ENCODE peak calls at places on chromosome 4, in seven cellular contexts. W is stimulated activated CD4-positive, alpha-beta T cell treated with anti-CD3 and anti-CD28 coated beads, Interleukin-12 subunit alpha, Interleukin-12 subunit beta, amount 100 ng/mL, for 4 hours; N is T-helper 2 cell; I is GM12878; S is RPMI7951; Z is ovary; L is retina. B is an unnamed sample.

GRCh38 chr4:113761682-113762060 is at the start of gene CAMK2D:
- DNase-seq in W (peak; percentile 82), N (peak; percentile 50), I (peak; percentile 81), S (peak; percentile 82), Z (peak; percentile 90), L (peak; percentile 92), B (peak; percentile 74)

GRCh38 chr4:118948545-118949144 is 60.0 kb downstream of the SYNPO2 start:
- DNase-seq in W (no peak), N (no peak), I (no peak), S (no peak), Z (no peak), L (no peak), B (no peak)

GRCh38 chr4:98290511-98290910 is 29.3 kb downstream of the RAP1GDS1 start:
- DNase-seq in W (no peak), N (no peak), I (no peak), S (no peak), Z (no peak), L (no peak), B (no peak)

GRCh38 chr4:121108557-121108956 is 36.2 kb upstream of the NDNF start:
- DNase-seq in W (no peak), N (no peak), I (no peak), S (no peak), Z (no peak), L (no peak), B (no peak)

GRCh38 chr4:12146349-12146748 is 717.7 kb upstream of the HS3ST1 start:
- DNase-seq in W (no peak), N (no peak), I (no peak), S (no peak), Z (no peak), L (no peak), B (no peak)

GRCh38 chr4:146235654-146236570 is 21.6 kb downstream of the REELD1 start:
- DNase-seq in W (no peak), N (no peak), I (no peak), S (peak; percentile 55), Z (no peak), L (no peak), B (no peak)

GRCh38 chr4:168725935-168726334 is 229.1 kb downstream of the PALLD start:
- DNase-seq in W (no peak), N (no peak), I (no peak), S (no peak), Z (no peak), L (no peak), B (no peak)

GRCh38 chr4:156977435-156978160 is 6.0 kb upstream of the PDGFC start:
- DNase-seq in W (no peak), N (no peak), I (no peak), S (peak; percentile 88), Z (no peak), L (no peak), B (no peak)

GRCh38 chr4:140291259-140291658 is 82.2 kb upstream of the SCOC start:
- DNase-seq in W (no peak), N (no peak), I (no peak), S (no peak), Z (no peak), L (no peak), B (no peak)

GRCh38 chr4:86603486-86603885 is 9.4 kb downstream of the PTPN13 start:
- DNase-seq in W (no peak), N (no peak), I (no peak), S (no peak), Z (no peak), L (no peak), B (no peak)

GRCh38 chr4:84503495-84504437 is 4.7 kb upstream of the NKX6-1 start:
- DNase-seq in W (no peak), N (no peak), I (no peak), S (peak; percentile 63), Z (no peak), L (peak; percentile 77), B (no peak)

GRCh38 chr4:6695660-6696581 is 2.2 kb downstream of the S100P start:
- DNase-seq in W (no peak), N (no peak), I (no peak), S (peak; percentile 14), Z (no peak), L (no peak), B (peak; percentile 62)

GRCh38 chr4:166594326-166594946 is 639.9 kb downstream of the SPOCK3 start:
- DNase-seq in W (no peak), N (no peak), I (peak; percentile 13), S (peak; percentile 74), Z (no peak), L (peak; percentile 26), B (no peak)

GRCh38 chr4:116015062-116015461 is 901.6 kb upstream of the NDST4 start:
- DNase-seq in W (no peak), N (no peak), I (no peak), S (no peak), Z (no peak), L (no peak), B (no peak)

GRCh38 chr4:91989914-91990313 is 313.9 kb upstream of the GRID2 start:
- DNase-seq in W (no peak), N (no peak), I (no peak), S (no peak), Z (no peak), L (no peak), B (no peak)

GRCh38 chr4:4590496-4590895 is 48.6 kb upstream of the STX18 start:
- DNase-seq in W (no peak), N (no peak), I (no peak), S (peak; percentile 78), Z (no peak), L (no peak), B (no peak)

GRCh38 chr4:89156515-89156914 is 45.2 kb downstream of the TIGD2 start:
- DNase-seq in W (no peak), N (no peak), I (no peak), S (no peak), Z (no peak), L (no peak), B (no peak)

GRCh38 chr4:8192748-8193738 is 6.0 kb upstream of the SH3TC1 start:
- DNase-seq in W (no peak), N (no peak), I (peak; percentile 78), S (peak; percentile 55), Z (no peak), L (no peak), B (no peak)

GRCh38 chr4:155657985-155658384 is 8.7 kb upstream of the GUCY1A1 start:
- DNase-seq in W (no peak), N (no peak), I (no peak), S (no peak), Z (no peak), L (no peak), B (no peak)

GRCh38 chr4:105092356-105092755 is 54.3 kb upstream of the TET2 start:
- DNase-seq in W (no peak), N (no peak), I (no peak), S (peak; percentile 85), Z (no peak), L (no peak), B (no peak)

GRCh38 chr4:134465417-134465816 is 263.8 kb upstream of the PABPC4L start:
- DNase-seq in W (no peak), N (no peak), I (no peak), S (no peak), Z (no peak), L (peak; percentile 29), B (no peak)

GRCh38 chr4:184368290-184368689 is 106.1 kb downstream of the IRF2 start:
- DNase-seq in W (no peak), N (no peak), I (no peak), S (no peak), Z (no peak), L (no peak), B (no peak)

GRCh38 chr4:80173841-80174240 is 23.5 kb upstream of the PRDM8 start:
- DNase-seq in W (no peak), N (no peak), I (no peak), S (peak; percentile 75), Z (no peak), L (no peak), B (no peak)

GRCh38 chr4:157220026-157220881 is at the start of gene GRIA2:
- DNase-seq in W (peak; percentile 1), N (no peak), I (no peak), S (peak; percentile 57), Z (no peak), L (peak; percentile 93), B (no peak)

GRCh38 chr4:82893942-82894341 is 3.0 kb upstream of the SEC31A start:
- DNase-seq in W (no peak), N (no peak), I (no peak), S (no peak), Z (no peak), L (no peak), B (no peak)

GRCh38 chr4:38760915-38761314 is 21.9 kb downstream of the TLR10 start:
- DNase-seq in W (no peak), N (no peak), I (peak; percentile 83), S (no peak), Z (no peak), L (no peak), B (no peak)

GRCh38 chr4:46886711-46887110 is 22.3 kb downstream of the COX7B2 start:
- DNase-seq in W (no peak), N (no peak), I (no peak), S (no peak), Z (no peak), L (no peak), B (no peak)

GRCh38 chr4:63460075-63460474 is 949.2 kb downstream of the TECRL start:
- DNase-seq in W (no peak), N (no peak), I (no peak), S (no peak), Z (no peak), L (no peak), B (no peak)

GRCh38 chr4:15717126-15717525 is 14.3 kb downstream of the BST1 start:
- DNase-seq in W (no peak), N (no peak), I (no peak), S (no peak), Z (no peak), L (no peak), B (no peak)

GRCh38 chr4:57182132-57182874 is 72.1 kb upstream of the IGFBP7 start:
- DNase-seq in W (no peak), N (no peak), I (no peak), S (peak; percentile 54), Z (no peak), L (no peak), B (no peak)

GRCh38 chr4:37601527-37601926 is 84.6 kb downstream of the RELL1 start:
- DNase-seq in W (no peak), N (no peak), I (no peak), S (peak; percentile 93), Z (no peak), L (no peak), B (no peak)

GRCh38 chr4:10182446-10183424 is 66.1 kb upstream of the WDR1 start:
- DNase-seq in W (no peak), N (no peak), I (no peak), S (no peak), Z (no peak), L (no peak), B (no peak)

GRCh38 chr4:34010703-34011102 is 2233.6 kb downstream of the ARAP2 start:
- DNase-seq in W (no peak), N (no peak), I (no peak), S (no peak), Z (no peak), L (no peak), B (no peak)

GRCh38 chr4:57764840-57765239 is 654.7 kb upstream of the IGFBP7 start:
- DNase-seq in W (no peak), N (no peak), I (no peak), S (no peak), Z (no peak), L (no peak), B (no peak)

GRCh38 chr4:25799522-25799921 is 63.3 kb downstream of the SEL1L3 start:
- DNase-seq in W (no peak), N (no peak), I (no peak), S (no peak), Z (no peak), L (no peak), B (no peak)

GRCh38 chr4:150818661-150819060 is 196.4 kb downstream of the LRBA start:
- DNase-seq in W (no peak), N (no peak), I (no peak), S (no peak), Z (no peak), L (no peak), B (no peak)

GRCh38 chr4:40475609-40476008 is 140.5 kb downstream of the CHRNA9 start:
- DNase-seq in W (no peak), N (no peak), I (no peak), S (peak; percentile 6), Z (no peak), L (no peak), B (no peak)

GRCh38 chr4:123244233-123244632 is 152.4 kb upstream of the SPRY1 start:
- DNase-seq in W (no peak), N (no peak), I (no peak), S (peak; percentile 5), Z (peak; percentile 48), L (no peak), B (no peak)

B was measured in T-helper 22 cell.